ENCODE peak calls at places on chromosomes 4 and X, in ten cellular contexts. One of them, this sample, is unnamed.
A peak's percentile ranks its signal among the peaks of the same experiment; 100 is the strongest.

GRCh38 chr4:169135776-169136175 is 125.7 kb upstream of the CBR4 start:
- DNase-seq in colonic mucosa: no peak
- DNase-seq in CD8-positive, alpha-beta memory T cell: no peak
- DNase-seq in heart left ventricle: no peak
- DNase-seq in CD8-positive, alpha-beta T cell: no peak
- DNase-seq in HepG2: no peak
- DNase-seq in astrocyte: no peak
- DNase-seq in IMR-90: no peak
- DNase-seq in aorta: no peak
- DNase-seq in cardiac muscle cell: no peak
- DNase-seq in this sample: no peak

GRCh38 chr4:26061248-26061986 is 147.4 kb downstream of the SMIM20 start:
- DNase-seq in colonic mucosa: no peak
- DNase-seq in CD8-positive, alpha-beta memory T cell: no peak
- DNase-seq in heart left ventricle: no peak
- DNase-seq in CD8-positive, alpha-beta T cell: no peak
- DNase-seq in HepG2: peak; percentile 6
- DNase-seq in astrocyte: peak; percentile 27
- DNase-seq in IMR-90: peak; percentile 60
- DNase-seq in aorta: no peak
- DNase-seq in cardiac muscle cell: peak; percentile 48
- DNase-seq in this sample: no peak

GRCh38 chr4:38125816-38126215 is 165.6 kb downstream of the PTTG2 start:
- DNase-seq in colonic mucosa: no peak
- DNase-seq in CD8-positive, alpha-beta memory T cell: no peak
- DNase-seq in heart left ventricle: no peak
- DNase-seq in CD8-positive, alpha-beta T cell: no peak
- DNase-seq in HepG2: no peak
- DNase-seq in astrocyte: no peak
- DNase-seq in IMR-90: peak; percentile 60
- DNase-seq in aorta: no peak
- DNase-seq in cardiac muscle cell: no peak
- DNase-seq in this sample: no peak

GRCh38 chr4:174828845-174829701 is at the start of gene GLRA3:
- DNase-seq in colonic mucosa: peak; percentile 23
- DNase-seq in CD8-positive, alpha-beta memory T cell: no peak
- DNase-seq in heart left ventricle: no peak
- DNase-seq in CD8-positive, alpha-beta T cell: no peak
- DNase-seq in HepG2: peak; percentile 11
- DNase-seq in astrocyte: peak; percentile 27
- DNase-seq in IMR-90: no peak
- DNase-seq in aorta: peak; percentile 44
- DNase-seq in cardiac muscle cell: peak; percentile 89
- DNase-seq in this sample: peak; percentile 75

GRCh38 chr4:150108693-150109092 is 30.4 kb downstream of the DCLK2 start:
- DNase-seq in colonic mucosa: no peak
- DNase-seq in CD8-positive, alpha-beta memory T cell: no peak
- DNase-seq in heart left ventricle: no peak
- DNase-seq in CD8-positive, alpha-beta T cell: no peak
- DNase-seq in HepG2: no peak
- DNase-seq in astrocyte: no peak
- DNase-seq in IMR-90: no peak
- DNase-seq in aorta: no peak
- DNase-seq in cardiac muscle cell: no peak
- DNase-seq in this sample: no peak

GRCh38 chrX:13159886-13160285 is 115.5 kb upstream of the FAM9C start:
- DNase-seq in colonic mucosa: no peak
- DNase-seq in CD8-positive, alpha-beta memory T cell: no peak
- DNase-seq in heart left ventricle: no peak
- DNase-seq in CD8-positive, alpha-beta T cell: no peak
- DNase-seq in HepG2: no peak
- DNase-seq in astrocyte: no peak
- DNase-seq in IMR-90: no peak
- DNase-seq in aorta: no peak
- DNase-seq in cardiac muscle cell: no peak
- DNase-seq in this sample: no peak

GRCh38 chrX:31228909-31229308 is 157.1 kb upstream of the FTHL17 start:
- DNase-seq in colonic mucosa: no peak
- DNase-seq in CD8-positive, alpha-beta memory T cell: no peak
- DNase-seq in heart left ventricle: no peak
- DNase-seq in CD8-positive, alpha-beta T cell: no peak
- DNase-seq in HepG2: no peak
- DNase-seq in astrocyte: no peak
- DNase-seq in IMR-90: peak; percentile 46
- DNase-seq in aorta: no peak
- DNase-seq in cardiac muscle cell: no peak
- DNase-seq in this sample: no peak

GRCh38 chr4:41454393-41454792 is 83.6 kb upstream of the LIMCH1 start:
- DNase-seq in colonic mucosa: no peak
- DNase-seq in CD8-positive, alpha-beta memory T cell: no peak
- DNase-seq in heart left ventricle: no peak
- DNase-seq in CD8-positive, alpha-beta T cell: no peak
- DNase-seq in HepG2: no peak
- DNase-seq in astrocyte: no peak
- DNase-seq in IMR-90: no peak
- DNase-seq in aorta: no peak
- DNase-seq in cardiac muscle cell: peak; percentile 8
- DNase-seq in this sample: no peak

GRCh38 chrX:39613508-39613921 is 484.2 kb downstream of the BCOR start:
- DNase-seq in colonic mucosa: peak; percentile 46
- DNase-seq in CD8-positive, alpha-beta memory T cell: peak; percentile 6
- DNase-seq in heart left ventricle: peak; percentile 40
- DNase-seq in CD8-positive, alpha-beta T cell: no peak
- DNase-seq in HepG2: no peak
- DNase-seq in astrocyte: no peak
- DNase-seq in IMR-90: no peak
- DNase-seq in aorta: no peak
- DNase-seq in cardiac muscle cell: peak; percentile 22
- DNase-seq in this sample: no peak

GRCh38 chr4:89006307-89006706 is 50.7 kb downstream of the FAM13A start:
- DNase-seq in colonic mucosa: no peak
- DNase-seq in CD8-positive, alpha-beta memory T cell: no peak
- DNase-seq in heart left ventricle: no peak
- DNase-seq in CD8-positive, alpha-beta T cell: no peak
- DNase-seq in HepG2: no peak
- DNase-seq in astrocyte: no peak
- DNase-seq in IMR-90: no peak
- DNase-seq in aorta: no peak
- DNase-seq in cardiac muscle cell: no peak
- DNase-seq in this sample: no peak

GRCh38 chr4:128286474-128287158 is 997 bp downstream of the PGRMC2 start:
- DNase-seq in colonic mucosa: peak; percentile 63
- DNase-seq in CD8-positive, alpha-beta memory T cell: peak; percentile 65
- DNase-seq in heart left ventricle: no peak
- DNase-seq in CD8-positive, alpha-beta T cell: no peak
- DNase-seq in HepG2: peak; percentile 44
- DNase-seq in astrocyte: peak; percentile 36
- DNase-seq in IMR-90: peak; percentile 61
- DNase-seq in aorta: no peak
- DNase-seq in cardiac muscle cell: peak; percentile 46
- DNase-seq in this sample: no peak

GRCh38 chr4:46254788-46255187 is 130.9 kb upstream of the GABRG1 start:
- DNase-seq in colonic mucosa: no peak
- DNase-seq in CD8-positive, alpha-beta memory T cell: no peak
- DNase-seq in heart left ventricle: no peak
- DNase-seq in CD8-positive, alpha-beta T cell: no peak
- DNase-seq in HepG2: no peak
- DNase-seq in astrocyte: peak; percentile 34
- DNase-seq in IMR-90: peak; percentile 38
- DNase-seq in aorta: no peak
- DNase-seq in cardiac muscle cell: no peak
- DNase-seq in this sample: no peak

GRCh38 chr4:91746551-91746950 is 557.2 kb upstream of the GRID2 start:
- DNase-seq in colonic mucosa: no peak
- DNase-seq in CD8-positive, alpha-beta memory T cell: no peak
- DNase-seq in heart left ventricle: no peak
- DNase-seq in CD8-positive, alpha-beta T cell: no peak
- DNase-seq in HepG2: no peak
- DNase-seq in astrocyte: no peak
- DNase-seq in IMR-90: no peak
- DNase-seq in aorta: no peak
- DNase-seq in cardiac muscle cell: no peak
- DNase-seq in this sample: no peak

GRCh38 chr4:3389186-3389878 is 52.4 kb upstream of the HGFAC start:
- DNase-seq in colonic mucosa: no peak
- DNase-seq in CD8-positive, alpha-beta memory T cell: no peak
- DNase-seq in heart left ventricle: no peak
- DNase-seq in CD8-positive, alpha-beta T cell: no peak
- DNase-seq in HepG2: no peak
- DNase-seq in astrocyte: no peak
- DNase-seq in IMR-90: no peak
- DNase-seq in aorta: no peak
- DNase-seq in cardiac muscle cell: no peak
- DNase-seq in this sample: no peak

GRCh38 chrX:154370300-154370881 is 4.0 kb downstream of the FLNA start:
- DNase-seq in colonic mucosa: no peak
- DNase-seq in CD8-positive, alpha-beta memory T cell: no peak
- DNase-seq in heart left ventricle: no peak
- DNase-seq in CD8-positive, alpha-beta T cell: no peak
- DNase-seq in HepG2: no peak
- DNase-seq in astrocyte: no peak
- DNase-seq in IMR-90: no peak
- DNase-seq in aorta: no peak
- DNase-seq in cardiac muscle cell: no peak
- DNase-seq in this sample: no peak

GRCh38 chr4:38488891-38489861 is 174.8 kb upstream of the KLF3 start:
- DNase-seq in colonic mucosa: peak; percentile 55
- DNase-seq in CD8-positive, alpha-beta memory T cell: no peak
- DNase-seq in heart left ventricle: no peak
- DNase-seq in CD8-positive, alpha-beta T cell: no peak
- DNase-seq in HepG2: no peak
- DNase-seq in astrocyte: no peak
- DNase-seq in IMR-90: no peak
- DNase-seq in aorta: no peak
- DNase-seq in cardiac muscle cell: peak; percentile 23
- DNase-seq in this sample: no peak

GRCh38 chrX:139091878-139092277 is 380.4 kb upstream of the FGF13 start:
- DNase-seq in colonic mucosa: no peak
- DNase-seq in CD8-positive, alpha-beta memory T cell: no peak
- DNase-seq in heart left ventricle: no peak
- DNase-seq in CD8-positive, alpha-beta T cell: no peak
- DNase-seq in HepG2: no peak
- DNase-seq in astrocyte: no peak
- DNase-seq in IMR-90: no peak
- DNase-seq in aorta: no peak
- DNase-seq in cardiac muscle cell: no peak
- DNase-seq in this sample: no peak

GRCh38 chrX:139093201-139093600 is 381.7 kb upstream of the FGF13 start:
- DNase-seq in colonic mucosa: no peak
- DNase-seq in CD8-positive, alpha-beta memory T cell: no peak
- DNase-seq in heart left ventricle: no peak
- DNase-seq in CD8-positive, alpha-beta T cell: no peak
- DNase-seq in HepG2: no peak
- DNase-seq in astrocyte: no peak
- DNase-seq in IMR-90: no peak
- DNase-seq in aorta: no peak
- DNase-seq in cardiac muscle cell: no peak
- DNase-seq in this sample: no peak

GRCh38 chrX:139091086-139091485 is 379.6 kb upstream of the FGF13 start:
- DNase-seq in colonic mucosa: no peak
- DNase-seq in CD8-positive, alpha-beta memory T cell: no peak
- DNase-seq in heart left ventricle: no peak
- DNase-seq in CD8-positive, alpha-beta T cell: no peak
- DNase-seq in HepG2: no peak
- DNase-seq in astrocyte: peak; percentile 66
- DNase-seq in IMR-90: no peak
- DNase-seq in aorta: no peak
- DNase-seq in cardiac muscle cell: no peak
- DNase-seq in this sample: no peak

GRCh38 chrX:139094671-139095592 is 383.4 kb upstream of the FGF13 start:
- DNase-seq in colonic mucosa: no peak
- DNase-seq in CD8-positive, alpha-beta memory T cell: no peak
- DNase-seq in heart left ventricle: no peak
- DNase-seq in CD8-positive, alpha-beta T cell: no peak
- DNase-seq in HepG2: no peak
- DNase-seq in astrocyte: peak; percentile 82
- DNase-seq in IMR-90: no peak
- DNase-seq in aorta: no peak
- DNase-seq in cardiac muscle cell: no peak
- DNase-seq in this sample: no peak
- H3K27ac ChIP-seq in colonic mucosa: no peak overlapping the region
- H3K27ac ChIP-seq in CD8-positive, alpha-beta memory T cell: no peak overlapping the region
- H3K27ac ChIP-seq in heart left ventricle: no peak overlapping the region
- H3K27ac ChIP-seq in CD8-positive, alpha-beta T cell: no peak overlapping the region
- H3K27ac ChIP-seq in HepG2: no peak overlapping the region
- H3K27ac ChIP-seq in astrocyte: peak overlapping the region; percentile 12
- H3K27ac ChIP-seq in IMR-90: no peak overlapping the region
- H3K27ac ChIP-seq in aorta: no peak overlapping the region
- H3K27ac ChIP-seq in cardiac muscle cell: no peak overlapping the region
- H3K27ac ChIP-seq in this sample: no peak overlapping the region

DNA sequence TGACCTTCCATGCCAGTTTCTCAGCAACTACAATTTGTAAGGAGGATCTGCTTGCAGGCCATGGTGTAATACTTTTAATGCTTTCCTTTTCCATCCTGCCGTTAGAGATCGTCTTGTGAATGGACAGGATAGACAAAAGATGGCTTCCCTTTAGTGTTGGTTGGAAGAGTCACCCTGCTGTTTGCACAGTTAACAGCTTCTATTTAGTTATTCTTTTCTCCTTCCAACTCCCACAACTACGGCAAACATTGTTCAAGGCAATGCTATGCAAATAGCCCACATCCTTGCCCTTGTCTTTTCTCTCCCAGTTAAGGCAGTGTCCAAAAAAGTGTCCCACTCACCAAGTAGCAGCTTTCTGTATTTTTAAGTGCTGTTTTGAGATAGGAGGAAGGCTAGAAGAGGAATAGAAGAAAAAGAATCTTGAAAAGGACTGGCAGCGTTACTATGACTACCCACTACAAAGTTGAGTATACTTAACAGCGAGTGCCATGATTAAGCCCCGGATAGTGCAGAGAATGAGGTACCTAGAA is 12.1 kb upstream of the RUFY3 start:
- DNase-seq in colonic mucosa: no peak
- DNase-seq in CD8-positive, alpha-beta memory T cell: no peak
- DNase-seq in heart left ventricle: no peak
- DNase-seq in CD8-positive, alpha-beta T cell: no peak
- DNase-seq in HepG2: peak; percentile 54
- DNase-seq in astrocyte: peak; percentile 55
- DNase-seq in IMR-90: no peak
- DNase-seq in aorta: no peak
- DNase-seq in cardiac muscle cell: no peak
- DNase-seq in this sample: no peak
- H3K4me1 ChIP-seq in colonic mucosa: no peaks in the 10 kb centered on the region
- H3K4me1 ChIP-seq in CD8-positive, alpha-beta memory T cell: peaks cover 27% of the 10 kb centered on the region
- H3K4me1 ChIP-seq in heart left ventricle: peaks cover 27% of the 10 kb centered on the region
- H3K4me1 ChIP-seq in CD8-positive, alpha-beta T cell: peaks cover 46% of the 10 kb centered on the region
- H3K4me1 ChIP-seq in HepG2: peaks cover 79% of the 10 kb centered on the region
- H3K4me1 ChIP-seq in astrocyte: peaks cover 19% of the 10 kb centered on the region
- H3K4me1 ChIP-seq in IMR-90: peaks cover 4% of the 10 kb centered on the region
- H3K4me1 ChIP-seq in aorta: peaks cover 7% of the 10 kb centered on the region
- H3K4me1 ChIP-seq in cardiac muscle cell: peaks cover 15% of the 10 kb centered on the region
- H3K4me1 ChIP-seq in this sample: peaks cover 10% of the 10 kb centered on the region

GRCh38 chrX:68894513-68895338 is 65.9 kb downstream of the EFNB1 start:
- DNase-seq in colonic mucosa: peak; percentile 70
- DNase-seq in CD8-positive, alpha-beta memory T cell: no peak
- DNase-seq in heart left ventricle: peak; percentile 86
- DNase-seq in CD8-positive, alpha-beta T cell: no peak
- DNase-seq in HepG2: no peak
- DNase-seq in astrocyte: peak; percentile 63
- DNase-seq in IMR-90: peak; percentile 18
- DNase-seq in aorta: peak; percentile 83
- DNase-seq in cardiac muscle cell: peak; percentile 77
- DNase-seq in this sample: peak; percentile 42
- H3K27ac ChIP-seq in colonic mucosa: peak overlapping the region; percentile 68
- H3K27ac ChIP-seq in CD8-positive, alpha-beta memory T cell: no peak overlapping the region
- H3K27ac ChIP-seq in heart left ventricle: peak overlapping the region; percentile 89
- H3K27ac ChIP-seq in CD8-positive, alpha-beta T cell: no peak overlapping the region
- H3K27ac ChIP-seq in HepG2: no peak overlapping the region
- H3K27ac ChIP-seq in astrocyte: no peak overlapping the region
- H3K27ac ChIP-seq in IMR-90: peak overlapping the region; percentile 43
- H3K27ac ChIP-seq in aorta: peak overlapping the region; percentile 97
- H3K27ac ChIP-seq in cardiac muscle cell: peak overlapping the region; percentile 92
- H3K27ac ChIP-seq in this sample: peak overlapping the region; percentile 79

GRCh38 chr4:10097906-10098769 is 18.5 kb downstream of the WDR1 start:
- DNase-seq in colonic mucosa: no peak
- DNase-seq in CD8-positive, alpha-beta memory T cell: no peak
- DNase-seq in heart left ventricle: no peak
- DNase-seq in CD8-positive, alpha-beta T cell: no peak
- DNase-seq in HepG2: no peak
- DNase-seq in astrocyte: no peak
- DNase-seq in IMR-90: no peak
- DNase-seq in aorta: no peak
- DNase-seq in cardiac muscle cell: no peak
- DNase-seq in this sample: no peak
- H3K4me1 ChIP-seq in colonic mucosa: peaks cover 11% of the 10 kb centered on the region
- H3K4me1 ChIP-seq in CD8-positive, alpha-beta memory T cell: peaks cover 99% of the 10 kb centered on the region
- H3K4me1 ChIP-seq in heart left ventricle: peaks cover 82% of the 10 kb centered on the region
- H3K4me1 ChIP-seq in CD8-positive, alpha-beta T cell: peaks cover 97% of the 10 kb centered on the region
- H3K4me1 ChIP-seq in HepG2: no peaks in the 10 kb centered on the region
- H3K4me1 ChIP-seq in astrocyte: peaks cover 86% of the 10 kb centered on the region
- H3K4me1 ChIP-seq in IMR-90: peaks cover 63% of the 10 kb centered on the region
- H3K4me1 ChIP-seq in aorta: peaks cover 5% of the 10 kb centered on the region
- H3K4me1 ChIP-seq in cardiac muscle cell: peaks cover 67% of the 10 kb centered on the region
- H3K4me1 ChIP-seq in this sample: peaks cover 32% of the 10 kb centered on the region

This sample was measured in lung.